ENCODE peak calls at places on chromosomes 2 and 18, in six cellular contexts. One of them, this sample, is unnamed.

GRCh38 chr18:10437837-10438236 is 16.6 kb upstream of the APCDD1 start:
- DNase-seq in GM12864: no peak
- DNase-seq in osteoblast: no peak
- DNase-seq in OCI-LY7: no peak
- DNase-seq in spleen: no peak
- DNase-seq in kidney epithelial cell: no peak
- DNase-seq in this sample: no peak

GRCh38 chr2:4269885-4270284 is 566.5 kb downstream of the DCDC2C start:
- DNase-seq in osteoblast: peak
- DNase-seq in spleen: no peak
- DNase-seq in GM12864: no peak
- DNase-seq in OCI-LY7: no peak
- DNase-seq in kidney epithelial cell: no peak
- DNase-seq in this sample: no peak

GRCh38 chr18:28511421-28511821 is 334.5 kb upstream of the CDH2 start:
- DNase-seq in osteoblast: peak
- DNase-seq in kidney epithelial cell: no peak
- DNase-seq in spleen: no peak
- DNase-seq in GM12864: no peak
- DNase-seq in OCI-LY7: no peak
- DNase-seq in this sample: no peak

GRCh38 chr2:37664190-37664751 is 7.2 kb downstream of the CDC42EP3 start:
- DNase-seq in spleen: no peak
- DNase-seq in kidney epithelial cell: no peak
- DNase-seq in OCI-LY7: no peak
- DNase-seq in osteoblast: no peak
- DNase-seq in GM12864: no peak
- DNase-seq in this sample: no peak

GRCh38 chr2:12701786-12702660 is 14.7 kb upstream of the TRIB2 start:
- DNase-seq in OCI-LY7: no peak
- DNase-seq in spleen: no peak
- DNase-seq in GM12864: no peak
- DNase-seq in osteoblast: no peak
- DNase-seq in kidney epithelial cell: no peak
- DNase-seq in this sample: no peak

GRCh38 chr2:165777522-165778186 is 16.4 kb downstream of the GALNT3 start:
- DNase-seq in osteoblast: no peak
- DNase-seq in kidney epithelial cell: no peak
- DNase-seq in spleen: no peak
- DNase-seq in OCI-LY7: no peak
- DNase-seq in GM12864: no peak
- DNase-seq in this sample: no peak

GRCh38 chr18:10140928-10141327 is 227.1 kb downstream of the VAPA start:
- DNase-seq in OCI-LY7: no peak
- DNase-seq in GM12864: no peak
- DNase-seq in osteoblast: no peak
- DNase-seq in kidney epithelial cell: no peak
- DNase-seq in spleen: no peak
- DNase-seq in this sample: no peak

GRCh38 chr2:127563458-127564428 is 28.3 kb downstream of the MYO7B start:
- DNase-seq in GM12864: peak
- DNase-seq in spleen: peak
- DNase-seq in kidney epithelial cell: no peak
- DNase-seq in osteoblast: peak
- DNase-seq in OCI-LY7: no peak
- DNase-seq in this sample: peak

GRCh38 chr2:233113114-233113452 is 52.9 kb downstream of the INPP5D start:
- DNase-seq in OCI-LY7: no peak
- DNase-seq in GM12864: no peak
- DNase-seq in spleen: peak
- DNase-seq in osteoblast: no peak
- DNase-seq in kidney epithelial cell: no peak
- DNase-seq in this sample: no peak

GRCh38 chr2:69092857-69093256 is 79.9 kb downstream of the ANTXR1 start:
- DNase-seq in kidney epithelial cell: no peak
- DNase-seq in spleen: no peak
- DNase-seq in osteoblast: no peak
- DNase-seq in GM12864: no peak
- DNase-seq in OCI-LY7: no peak
- DNase-seq in this sample: no peak

GRCh38 chr2:47323009-47323821 is 79.7 kb upstream of the MSH2 start:
- DNase-seq in GM12864: no peak
- DNase-seq in osteoblast: peak
- DNase-seq in kidney epithelial cell: no peak
- DNase-seq in OCI-LY7: peak
- DNase-seq in spleen: peak
- DNase-seq in this sample: peak

GRCh38 chr2:110755494-110756078 is 23.2 kb downstream of the ACOXL start:
- DNase-seq in kidney epithelial cell: no peak
- DNase-seq in spleen: no peak
- DNase-seq in OCI-LY7: peak
- DNase-seq in osteoblast: peak
- DNase-seq in GM12864: no peak
- DNase-seq in this sample: no peak

GRCh38 chr18:74963820-74964446 is 245.0 kb downstream of the PTGR3 start:
- DNase-seq in osteoblast: no peak
- DNase-seq in OCI-LY7: peak
- DNase-seq in kidney epithelial cell: no peak
- DNase-seq in spleen: no peak
- DNase-seq in GM12864: peak
- DNase-seq in this sample: no peak

GRCh38 chr2:3642521-3643215 is 15.3 kb upstream of the ALLC start:
- DNase-seq in OCI-LY7: no peak
- DNase-seq in spleen: peak
- DNase-seq in osteoblast: peak
- DNase-seq in GM12864: no peak
- DNase-seq in kidney epithelial cell: no peak
- DNase-seq in this sample: no peak

GRCh38 chr2:166127217-166128155 is at the start of gene SCN1A:
- DNase-seq in spleen: no peak
- DNase-seq in kidney epithelial cell: peak
- DNase-seq in osteoblast: peak
- DNase-seq in GM12864: no peak
- DNase-seq in OCI-LY7: peak
- DNase-seq in this sample: peak

GRCh38 chr2:73685770-73686438 is 43.7 kb upstream of the NAT8 start:
- DNase-seq in OCI-LY7: no peak
- DNase-seq in spleen: no peak
- DNase-seq in osteoblast: peak
- DNase-seq in kidney epithelial cell: no peak
- DNase-seq in GM12864: no peak
- DNase-seq in this sample: no peak

DNA sequence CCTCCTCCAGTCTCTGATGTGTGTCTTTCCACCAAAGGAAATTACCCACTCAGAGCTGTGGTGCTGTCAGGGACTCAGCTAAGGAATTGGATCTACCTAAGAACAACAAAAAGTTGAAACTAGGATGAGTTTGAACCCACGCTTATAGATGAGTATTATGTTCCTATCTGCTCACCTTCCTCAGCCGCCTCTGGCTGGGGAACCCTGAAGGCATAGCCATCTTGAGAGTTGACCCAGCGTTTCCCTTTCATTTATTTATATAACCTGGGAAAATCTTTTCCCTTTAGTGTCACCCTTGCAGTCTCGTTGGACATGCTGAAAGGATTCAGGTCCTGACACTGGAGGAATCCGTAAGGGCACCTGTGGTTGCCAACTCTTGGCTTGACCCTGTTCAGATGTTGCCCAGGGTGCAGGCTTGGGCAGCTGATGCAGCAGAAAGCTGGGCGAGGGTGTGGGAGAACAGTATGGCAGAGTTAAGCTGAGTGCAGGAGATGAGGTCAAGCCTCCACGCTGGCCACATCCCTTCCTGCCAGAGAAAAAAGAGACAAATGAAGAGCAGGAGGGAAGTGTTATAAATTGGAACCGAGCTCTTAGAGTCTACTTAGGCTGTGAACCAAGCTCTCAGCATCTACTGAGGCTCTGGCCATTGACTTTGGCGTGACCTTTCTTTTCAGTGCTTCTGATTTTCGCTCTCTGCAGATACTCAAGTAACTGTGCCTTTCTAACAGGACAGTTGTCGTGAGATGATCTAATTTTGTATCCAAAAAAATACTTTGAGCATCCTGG is 1.9 kb downstream of the CDH20 start:
- DNase-seq in OCI-LY7: no peak
- DNase-seq in osteoblast: peak
- DNase-seq in spleen: no peak
- DNase-seq in GM12864: no peak
- DNase-seq in kidney epithelial cell: no peak
- DNase-seq in this sample: no peak
- H3K4me3 ChIP-seq in OCI-LY7: no peak
- H3K4me3 ChIP-seq in osteoblast: peak
- H3K4me3 ChIP-seq in spleen: peak
- H3K4me3 ChIP-seq in GM12864: no peak
- H3K4me3 ChIP-seq in kidney epithelial cell: no peak
- H3K4me3 ChIP-seq in this sample: no peak

GRCh38 chr2:184363213-184363612 is 235.1 kb upstream of the ZNF804A start:
- DNase-seq in kidney epithelial cell: no peak
- DNase-seq in GM12864: no peak
- DNase-seq in spleen: no peak
- DNase-seq in osteoblast: no peak
- DNase-seq in OCI-LY7: peak
- DNase-seq in this sample: no peak
- TF ChIP-seq CTCF in kidney epithelial cell: no peak
- TF ChIP-seq CTCF in GM12864: no peak
- TF ChIP-seq CTCF in spleen: no peak
- TF ChIP-seq CTCF in osteoblast: no peak
- TF ChIP-seq CTCF in OCI-LY7: peak
- TF ChIP-seq CTCF in this sample: peak

DNA sequence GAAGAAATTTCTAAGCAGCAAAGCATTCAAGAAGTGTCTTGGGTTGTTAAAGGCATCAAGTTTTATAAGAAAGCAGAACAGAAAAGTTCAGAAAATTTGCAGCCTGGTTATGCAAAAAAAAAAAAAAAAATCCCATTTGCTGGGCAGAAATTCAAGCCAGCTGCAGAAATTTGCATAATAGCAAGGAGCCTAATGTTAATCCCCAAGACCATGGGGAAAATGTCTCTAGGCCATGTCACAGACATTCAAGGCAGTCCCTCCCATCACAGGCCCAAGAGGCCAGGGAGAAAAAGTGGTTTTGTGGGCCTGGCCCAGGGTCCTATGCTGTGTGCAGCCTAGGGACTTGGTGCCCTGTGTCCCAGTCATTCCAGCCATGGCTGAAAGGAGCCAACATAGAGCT is 269.0 kb upstream of the SLC39A10 start:
- DNase-seq in spleen: no peak
- DNase-seq in osteoblast: no peak
- DNase-seq in GM12864: no peak
- DNase-seq in kidney epithelial cell: no peak
- DNase-seq in OCI-LY7: no peak
- DNase-seq in this sample: no peak
- H3K4me3 ChIP-seq in spleen: no peak
- H3K4me3 ChIP-seq in osteoblast: no peak
- H3K4me3 ChIP-seq in GM12864: no peak
- H3K4me3 ChIP-seq in kidney epithelial cell: no peak
- H3K4me3 ChIP-seq in OCI-LY7: no peak
- H3K4me3 ChIP-seq in this sample: no peak

DNA sequence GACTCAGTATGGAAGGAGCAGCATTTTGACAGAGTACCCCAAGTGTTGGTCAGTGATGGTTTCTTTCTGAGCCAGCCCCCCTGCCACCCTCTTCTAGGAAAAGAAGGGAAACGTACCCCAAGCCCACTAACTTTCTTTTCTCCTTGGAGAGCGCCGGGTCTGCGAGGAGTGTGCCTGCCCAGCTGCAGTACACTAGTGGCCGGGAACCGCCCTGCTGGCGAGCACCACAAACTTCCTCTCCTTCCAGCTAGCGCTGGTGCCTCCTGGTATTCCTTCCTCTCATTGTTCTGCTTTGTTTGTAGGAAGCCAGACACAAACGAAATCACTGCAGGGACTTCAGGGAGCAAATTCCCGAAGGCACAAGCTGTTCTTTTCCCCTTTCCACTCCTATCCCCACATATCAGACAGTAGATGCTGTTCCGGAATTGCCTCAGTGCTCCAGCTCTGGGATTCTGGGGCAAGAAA is 1.8 kb downstream of the CCDC85A start:
- DNase-seq in osteoblast: peak
- DNase-seq in kidney epithelial cell: no peak
- DNase-seq in spleen: peak
- DNase-seq in OCI-LY7: no peak
- DNase-seq in GM12864: no peak
- DNase-seq in this sample: no peak
- TF ChIP-seq CTCF in osteoblast: no peak
- TF ChIP-seq CTCF in kidney epithelial cell: peak
- TF ChIP-seq CTCF in spleen: peak
- TF ChIP-seq CTCF in OCI-LY7: no peak
- TF ChIP-seq CTCF in GM12864: no peak
- TF ChIP-seq CTCF in this sample: no peak

DNA sequence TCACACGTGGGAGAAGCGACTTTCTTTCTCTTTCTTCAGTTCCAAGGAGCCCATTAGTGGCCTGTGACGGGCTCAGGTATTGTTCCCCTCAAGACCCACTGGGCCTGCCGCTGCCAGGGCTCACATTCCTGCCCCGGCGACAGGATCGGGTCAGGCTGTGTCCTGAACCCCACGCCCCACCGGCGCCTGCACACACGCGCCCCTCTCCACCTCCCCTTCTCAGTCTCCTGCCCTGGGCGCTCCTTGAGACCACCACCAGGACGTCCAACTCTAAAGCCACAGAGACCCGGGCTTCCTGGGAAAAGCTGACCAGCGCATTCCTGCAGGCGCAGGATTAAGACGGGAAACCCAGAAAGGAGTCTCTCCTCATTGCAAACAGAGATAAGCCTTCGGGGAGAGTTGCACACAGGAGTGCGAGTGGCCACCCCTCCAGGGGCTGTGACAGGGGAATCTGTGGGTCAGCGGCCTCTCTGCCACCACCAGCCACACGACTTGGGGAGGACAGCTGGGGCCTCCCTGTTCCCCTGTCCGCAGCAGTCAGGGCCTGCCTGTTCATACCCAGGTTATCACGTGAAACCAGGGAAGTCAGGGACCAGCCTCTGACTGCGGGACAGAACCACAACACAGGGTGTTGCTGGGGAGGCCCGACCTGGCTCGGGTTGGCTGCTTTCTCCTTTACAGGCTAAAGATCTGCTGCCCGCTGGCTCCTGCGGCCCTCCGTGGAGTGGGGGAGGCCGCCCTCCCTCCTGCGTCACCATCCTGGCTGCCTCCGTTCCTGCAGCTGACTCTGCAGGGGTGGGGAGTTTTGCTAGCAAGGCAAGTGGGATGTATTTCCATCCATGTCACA is 88.8 kb downstream of the ZCCHC2 start:
- DNase-seq in OCI-LY7: no peak
- DNase-seq in GM12864: no peak
- DNase-seq in osteoblast: peak
- DNase-seq in kidney epithelial cell: no peak
- DNase-seq in spleen: no peak
- DNase-seq in this sample: no peak
- H3K4me3 ChIP-seq in OCI-LY7: no peak
- H3K4me3 ChIP-seq in GM12864: no peak
- H3K4me3 ChIP-seq in osteoblast: no peak
- H3K4me3 ChIP-seq in kidney epithelial cell: peak
- H3K4me3 ChIP-seq in spleen: no peak
- H3K4me3 ChIP-seq in this sample: no peak

GRCh38 chr2:27705851-27706622 is 42.3 kb downstream of the SLC4A1AP start:
- DNase-seq in kidney epithelial cell: peak
- DNase-seq in spleen: no peak
- DNase-seq in OCI-LY7: no peak
- DNase-seq in osteoblast: peak
- DNase-seq in GM12864: no peak
- DNase-seq in this sample: no peak
- TF ChIP-seq CTCF in kidney epithelial cell: no peak
- TF ChIP-seq CTCF in spleen: no peak
- TF ChIP-seq CTCF in OCI-LY7: no peak
- TF ChIP-seq CTCF in osteoblast: no peak
- TF ChIP-seq CTCF in GM12864: no peak
- TF ChIP-seq CTCF in this sample: no peak